ENCODE peak calls at places on chromosomes 12 and 14, in five cellular contexts. H is right cardiac atrium; Q is CD4-positive, alpha-beta T cell; Y is heart right ventricle; L is left ventricle myocardium inferior. J is an unnamed sample.

GRCh38 chr14:89533136-89533535 is 116.1 kb upstream of the FOXN3 start:
- DNase-seq in H (no peak), Q (no peak), Y (no peak), L (no peak), J (no peak)

GRCh38 chr12:26117321-26117720 is 7.5 kb downstream of the BHLHE41 start:
- DNase-seq in H (no peak), Q (no peak), Y (no peak), L (no peak), J (no peak)

GRCh38 chr14:61281186-61281676 is at the start of gene TMEM30B:
- DNase-seq in H (no peak), Q (peak; percentile 47), Y (no peak), L (no peak), J (peak; percentile 94)

GRCh38 chr12:103547929-103548328 is 39.1 kb upstream of the STAB2 start:
- DNase-seq in H (no peak), Q (no peak), Y (no peak), L (no peak), J (no peak)

GRCh38 chr14:100096656-100097055 is 31.4 kb downstream of the EVL start:
- DNase-seq in H (no peak), Q (no peak), Y (no peak), L (no peak), J (peak; percentile 59)

GRCh38 chr14:101230851-101231550 is 327.5 kb upstream of the RTL1 start:
- DNase-seq in H (no peak), Q (peak; percentile 17), Y (no peak), L (no peak), J (no peak)

GRCh38 chr14:67491741-67492504 is 3.4 kb upstream of the TMEM229B start:
- DNase-seq in H (no peak), Q (no peak), Y (peak; percentile 32), L (peak; percentile 30), J (no peak)

GRCh38 chr14:75720828-75721227 is 59.8 kb downstream of the TTLL5 start:
- DNase-seq in H (peak; percentile 75), Q (no peak), Y (peak; percentile 66), L (peak; percentile 55), J (peak; percentile 2)

GRCh38 chr14:61478971-61479473 is 157.6 kb downstream of the PRKCH start:
- DNase-seq in H (no peak), Q (no peak), Y (no peak), L (no peak), J (no peak)

GRCh38 chr12:80593766-80594165 is 113.7 kb upstream of the MYF6 start:
- DNase-seq in H (no peak), Q (no peak), Y (no peak), L (no peak), J (peak; percentile 35)

GRCh38 chr14:89186850-89187376 is 230.1 kb downstream of the FOXN3 start:
- DNase-seq in H (no peak), Q (no peak), Y (peak; percentile 58), L (no peak), J (peak; percentile 2)

GRCh38 chr14:31411218-31411727 is 9.1 kb downstream of the HEATR5A start:
- DNase-seq in H (no peak), Q (no peak), Y (no peak), L (no peak), J (no peak)

GRCh38 chr12:110637869-110638441 is 24.0 kb downstream of the TCTN1 start:
- DNase-seq in H (no peak), Q (no peak), Y (no peak), L (no peak), J (no peak)

GRCh38 chr14:106269029-106269428 is 742.6 kb downstream of the TMEM121 start:
- DNase-seq in H (no peak), Q (no peak), Y (no peak), L (no peak), J (no peak)

GRCh38 chr14:101547961-101548669 is 13.2 kb upstream of the DIO3 start:
- DNase-seq in H (no peak), Q (no peak), Y (no peak), L (no peak), J (no peak)

GRCh38 chr12:52561880-52562449 is 9.0 kb upstream of the KRT71 start:
- DNase-seq in H (no peak), Q (no peak), Y (no peak), L (no peak), J (no peak)

GRCh38 chr12:50221228-50222008 is 54.2 kb upstream of the CERS5 start:
- DNase-seq in H (no peak), Q (no peak), Y (no peak), L (no peak), J (no peak)

GRCh38 chr12:38977132-38977531 is 71.7 kb upstream of the CPNE8 start:
- DNase-seq in H (no peak), Q (no peak), Y (no peak), L (no peak), J (no peak)

GRCh38 chr12:79662046-79662811 is 28.5 kb downstream of the PAWR start:
- DNase-seq in H (no peak), Q (no peak), Y (no peak), L (no peak), J (no peak)

GRCh38 chr12:120262852-120263724 is 2.4 kb downstream of the PXN start:
- DNase-seq in H (peak; percentile 63), Q (no peak), Y (peak; percentile 52), L (peak; percentile 59), J (no peak)

GRCh38 chr14:105271224-105271890 is 23.0 kb downstream of the BTBD6 start:
- DNase-seq in H (no peak), Q (no peak), Y (no peak), L (no peak), J (no peak)

GRCh38 chr12:52693261-52693660 is 10.1 kb downstream of the KRT77 start:
- DNase-seq in H (no peak), Q (no peak), Y (no peak), L (no peak), J (no peak)

GRCh38 chr12:25005376-25005775 is 56.5 kb upstream of the BCAT1 start:
- DNase-seq in H (no peak), Q (no peak), Y (no peak), L (no peak), J (no peak)

GRCh38 chr12:6608592-6609311 is 1.6 kb upstream of the CHD4 start:
- DNase-seq in H (no peak), Q (peak; percentile 55), Y (no peak), L (peak; percentile 25), J (no peak)

GRCh38 chr14:92724516-92725340 is 23.7 kb downstream of the LGMN start:
- DNase-seq in H (peak; percentile 61), Q (no peak), Y (peak; percentile 45), L (peak; percentile 45), J (no peak)

GRCh38 chr12:101698782-101699347 is 1.4 kb downstream of the CHPT1 start:
- DNase-seq in H (no peak), Q (no peak), Y (no peak), L (no peak), J (peak; percentile 8)

GRCh38 chr14:56135668-56136067 is 17.5 kb downstream of the PELI2 start:
- DNase-seq in H (no peak), Q (no peak), Y (no peak), L (no peak), J (no peak)

GRCh38 chr14:69767369-69767999 is 542 bp downstream of the SRSF5 start:
- DNase-seq in H (peak; percentile 94), Q (peak; percentile 88), Y (peak; percentile 91), L (peak; percentile 89), J (peak; percentile 61)

GRCh38 chr14:73620268-73620667 is 8.0 kb downstream of the ACOT6 start:
- DNase-seq in H (no peak), Q (no peak), Y (no peak), L (no peak), J (no peak)
- H3K27ac ChIP-seq in H (no peak overlapping the region), Q (no peak overlapping the region), Y (no peak overlapping the region), L (no peak overlapping the region), J (no peak overlapping the region)

DNA sequence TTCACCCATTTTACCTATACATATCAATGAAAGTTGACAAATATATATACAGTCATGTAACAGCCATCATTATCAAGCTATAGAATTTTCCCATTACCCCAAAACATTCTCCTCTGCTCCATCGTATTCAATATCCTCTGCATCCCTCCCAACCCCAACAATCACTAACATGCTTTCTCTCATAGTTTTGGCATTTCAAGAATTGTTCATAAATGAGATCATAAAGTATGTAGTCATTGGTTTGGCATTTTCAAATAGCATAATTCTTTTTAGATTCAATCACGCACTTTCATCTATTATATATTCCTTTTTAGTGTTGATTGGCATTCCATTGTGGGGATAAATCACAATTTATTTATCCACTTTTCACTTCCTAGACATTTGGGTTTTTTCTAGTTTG is 866.0 kb upstream of the TMEM132C start:
- DNase-seq in H (no peak), Q (no peak), Y (no peak), L (no peak), J (peak; percentile 38)
- H3K27ac ChIP-seq in H (no peak overlapping the region), Q (no peak overlapping the region), Y (no peak overlapping the region), L (no peak overlapping the region), J (peak overlapping the region; percentile 50)

DNA sequence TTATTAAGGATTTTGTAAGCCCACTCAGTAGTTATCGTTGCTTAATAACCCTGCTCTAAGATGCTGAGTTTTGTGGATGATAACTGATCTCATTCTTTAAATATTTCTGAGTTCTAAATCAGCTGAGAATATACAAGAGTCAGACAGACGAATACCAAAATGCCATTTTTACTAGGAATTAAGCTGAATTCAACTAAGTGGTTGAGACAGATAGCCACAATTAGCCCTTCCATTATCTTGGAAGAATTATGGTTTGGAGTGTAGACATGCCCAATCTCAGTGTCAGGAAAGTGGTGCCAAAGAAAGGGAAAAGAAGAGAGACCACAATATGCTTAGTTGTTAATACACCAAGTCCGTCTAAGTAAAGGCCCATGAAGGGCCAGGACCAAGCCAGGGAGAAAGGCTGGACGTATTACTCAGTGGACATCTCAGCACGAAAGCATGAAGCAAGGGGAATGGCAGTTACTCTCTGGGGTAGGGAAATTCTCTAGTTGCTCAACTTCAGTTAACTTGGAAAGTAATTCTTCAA is 58.6 kb downstream of the KCNA5 start:
- DNase-seq in H (no peak), Q (no peak), Y (no peak), L (no peak), J (no peak)
- H3K27ac ChIP-seq in H (no peak overlapping the region), Q (no peak overlapping the region), Y (no peak overlapping the region), L (no peak overlapping the region), J (no peak overlapping the region)

GRCh38 chr12:48852734-48853168 is 788 bp upstream of the DDX23 start:
- DNase-seq in H (no peak), Q (no peak), Y (no peak), L (no peak), J (no peak)
- H3K27ac ChIP-seq in H (peak overlapping the region; percentile 93), Q (peak overlapping the region; percentile 83), Y (peak overlapping the region; percentile 93), L (peak overlapping the region; percentile 88), J (no peak overlapping the region)

J was measured in foreskin keratinocyte.